ENCODE peak calls at places on chromosomes 11 and 22, in eight cellular contexts. E is PC-3, A is OCI-LY7, C is MM.1S, D is GM23248, N is HCT116, Z is hepatocyte, Y is SK-N-SH. H is an unnamed sample. For H3K4me1, the result is how much of the 10 kb centered on the place peaks cover.

GRCh38 chr22:45818130-45819085 is 146.8 kb downstream of the ATXN10 start:
- DNase-seq in E (no peak), A (no peak), C (no peak), D (no peak), N (no peak), Z (peak), Y (peak), H (peak)

GRCh38 chr11:67648140-67648795 is 2.3 kb downstream of the ACY3 start:
- DNase-seq in E (no peak), A (peak), C (peak), D (peak), N (peak), Z (peak), Y (no peak), H (peak)

GRCh38 chr11:15073361-15074205 is at the start of gene CALCB:
- DNase-seq in E (no peak), A (no peak), C (no peak), D (peak), N (no peak), Z (peak), Y (peak), H (peak)

GRCh38 chr22:28111501-28111900 is 192.4 kb upstream of the PITPNB start:
- DNase-seq in E (no peak), A (no peak), C (no peak), D (peak), N (no peak), Z (no peak), Y (no peak), H (no peak)

GRCh38 chr11:66467034-66467659 is 442 bp downstream of the PELI3 start:
- DNase-seq in E (peak), A (no peak), C (peak), D (peak), N (no peak), Z (peak), Y (no peak), H (peak)

GRCh38 chr22:45891471-45891995 is 85.4 kb downstream of the WNT7B start:
- DNase-seq in E (no peak), A (no peak), C (no peak), D (no peak), N (no peak), Z (no peak), Y (no peak), H (no peak)

GRCh38 chr22:44795701-44796630 is 43.6 kb downstream of the ARHGAP8 start:
- DNase-seq in E (no peak), A (no peak), C (no peak), D (no peak), N (no peak), Z (no peak), Y (no peak), H (no peak)

GRCh38 chr11:101091781-101092180 is 37.8 kb downstream of the PGR start:
- DNase-seq in E (peak), A (no peak), C (no peak), D (no peak), N (no peak), Z (no peak), Y (no peak), H (no peak)

GRCh38 chr22:26585104-26585790 is 4.7 kb downstream of the TPST2 start:
- DNase-seq in E (peak), A (no peak), C (no peak), D (peak), N (no peak), Z (peak), Y (peak), H (no peak)

GRCh38 chr22:39148727-39149535 is 3.5 kb downstream of the CBX7 start:
- DNase-seq in E (no peak), A (peak), C (peak), D (no peak), N (no peak), Z (peak), Y (peak), H (peak)

GRCh38 chr11:64878494-64879225 is at the start of gene EHD1:
- DNase-seq in E (peak), A (peak), C (peak), D (peak), N (peak), Z (peak), Y (peak), H (peak)
- H2AFZ ChIP-seq in E (peak), A (no peak), C (peak), D (peak), N (no peak), Z (peak), Y (peak), H (peak)

GRCh38 chr11:131674051-131674755 is 303.8 kb downstream of the NTM start:
- DNase-seq in E (peak), A (peak), C (peak), D (peak), N (peak), Z (peak), Y (peak), H (peak)
- TF ChIP-seq EZH2phosphoT487 in E (no peak), A (no peak), C (no peak), D (no peak), N (no peak), Z (no peak), Y (no peak), H (no peak)

DNA sequence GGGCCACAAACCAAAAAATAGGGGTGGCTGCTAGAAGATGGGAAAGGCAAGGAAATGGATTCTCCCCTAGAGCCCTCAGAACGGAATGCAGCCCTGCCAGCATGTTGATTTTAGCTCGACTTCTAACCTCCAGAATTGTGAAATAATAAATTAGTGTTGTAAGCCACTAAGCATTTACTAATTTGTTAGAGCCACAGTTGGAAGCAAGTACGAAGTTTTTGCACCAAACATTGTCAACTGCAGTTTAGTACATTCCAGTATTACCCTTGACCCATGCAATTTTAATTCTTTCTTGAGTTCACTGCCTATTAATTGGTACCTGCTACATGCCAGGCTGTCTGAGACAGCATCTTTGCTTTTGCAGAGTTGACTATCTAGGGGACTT is 32.2 kb downstream of the PARVA start:
- DNase-seq in E (no peak), A (no peak), C (no peak), D (peak), N (no peak), Z (no peak), Y (no peak), H (no peak)
- H3K4me1 ChIP-seq in E (under half), A (under half), C (under half), D (half or more), N (under half), Z (under half), Y (under half), H (under half)

GRCh38 chr11:34633990-34634725 is 13.3 kb downstream of the EHF start:
- DNase-seq in E (peak), A (peak), C (peak), D (peak), N (no peak), Z (no peak), Y (no peak), H (no peak)
- H2AFZ ChIP-seq in E (no peak), A (no peak), C (peak), D (no peak), N (peak), Z (no peak), Y (peak), H (no peak)

H was measured in neural progenitor cell.